ENCODE peak calls at places on chromosomes 3 and 15, in four cellular contexts. P, C, T and W are unnamed samples.

GRCh38 chr3:39780352-39780751 is 29.1 kb upstream of the MYRIP start:
- DNase-seq in C (no peak), P (no peak), T (no peak), W (no peak)

GRCh38 chr3:15512173-15512572 is 9.3 kb downstream of the COLQ start:
- DNase-seq in P (no peak), C (no peak), T (peak; percentile 53), W (peak; percentile 76)

GRCh38 chr3:116256843-116257485 is 188.3 kb downstream of the LSAMP start:
- DNase-seq in C (no peak), P (no peak), T (peak; percentile 60), W (no peak)

GRCh38 chr3:172046268-172046915 is 7.0 kb downstream of the FNDC3B start:
- DNase-seq in P (no peak), C (no peak), T (no peak), W (no peak)

GRCh38 chr3:46280105-46280797 is 38.0 kb downstream of the CCR3 start:
- DNase-seq in C (no peak), P (no peak), T (peak; percentile 42), W (no peak)

GRCh38 chr3:172208586-172209332 is 169.4 kb downstream of the FNDC3B start:
- DNase-seq in C (no peak), T (no peak), P (no peak), W (no peak)

GRCh38 chr3:140093742-140094141 is 158.8 kb downstream of the CLSTN2 start:
- DNase-seq in T (peak; percentile 68), P (no peak), C (peak; percentile 70), W (peak; percentile 54)

GRCh38 chr15:51024735-51025453 is 69.8 kb downstream of the TNFAIP8L3 start:
- DNase-seq in P (no peak), C (no peak), T (peak; percentile 32), W (no peak)

GRCh38 chr3:115533218-115533617 is 90.1 kb upstream of the GAP43 start:
- DNase-seq in P (no peak), C (no peak), T (no peak), W (peak; percentile 29)

GRCh38 chr3:101219842-101220560 is 100.4 kb downstream of the IMPG2 start:
- DNase-seq in P (no peak), C (no peak), T (no peak), W (no peak)

GRCh38 chr3:186083746-186084145 is 25.1 kb downstream of the ETV5 start:
- DNase-seq in C (no peak), P (no peak), T (peak; percentile 30), W (no peak)

GRCh38 chr3:51340311-51340829 is 44.7 kb upstream of the MANF start:
- DNase-seq in T (peak; percentile 97), C (peak; percentile 25), P (no peak), W (no peak)

GRCh38 chr15:87829651-87830050 is 426.9 kb downstream of the NTRK3 start:
- DNase-seq in C (no peak), T (peak; percentile 64), P (no peak), W (no peak)

GRCh38 chr3:148727242-148727641 is 29.5 kb downstream of the AGTR1 start:
- DNase-seq in T (no peak), C (no peak), P (peak; percentile 51), W (no peak)

GRCh38 chr3:182455011-182455410 is 338.3 kb upstream of the ATP11B start:
- DNase-seq in C (no peak), P (no peak), T (no peak), W (no peak)

GRCh38 chr3:155281892-155282291 is 11.6 kb downstream of the STRIT1 start:
- DNase-seq in P (no peak), C (no peak), T (peak; percentile 43), W (no peak)

GRCh38 chr15:57500979-57501576 is 90.6 kb upstream of the MYZAP start:
- DNase-seq in P (no peak), C (no peak), T (peak; percentile 37), W (no peak)

GRCh38 chr15:34055868-34056595 is 17.0 kb upstream of the AVEN start:
- DNase-seq in P (no peak), T (peak; percentile 97), C (no peak), W (no peak)

GRCh38 chr3:175704366-175705041 is 845.4 kb downstream of the NAALADL2 start:
- DNase-seq in C (no peak), T (no peak), P (no peak), W (no peak)

GRCh38 chr3:197339841-197340520 is 41.6 kb upstream of the DLG1 start:
- DNase-seq in C (no peak), T (peak; percentile 55), P (no peak), W (no peak)

GRCh38 chr3:185342458-185343169 is 20.3 kb upstream of the MAP3K13 start:
- DNase-seq in T (peak; percentile 16), C (no peak), P (no peak), W (no peak)

GRCh38 chr3:147404800-147405551 is 1.4 kb downstream of the ZIC4 start:
- DNase-seq in C (no peak), P (no peak), T (no peak), W (no peak)

DNA sequence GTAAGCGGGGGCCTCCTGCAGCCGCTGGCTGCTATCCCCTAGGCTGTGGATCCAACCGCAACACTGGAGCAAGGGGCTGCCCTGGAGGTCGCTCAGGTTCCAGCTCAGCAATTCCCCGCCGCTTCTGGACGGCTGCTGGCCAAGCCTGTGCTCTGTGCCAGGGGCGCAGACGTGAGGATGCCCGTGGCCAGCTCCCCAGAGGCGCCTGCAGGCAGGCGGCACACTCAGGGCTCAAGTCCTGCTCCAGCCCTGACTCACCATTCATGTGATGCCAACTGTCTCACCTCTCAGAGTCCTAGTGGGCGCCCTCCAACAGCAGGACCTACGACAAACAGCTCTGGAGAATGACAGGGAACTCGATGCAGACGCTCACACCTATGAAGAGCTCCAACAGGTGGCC is 31.6 kb downstream of the KLHL25 start:
- DNase-seq in C (no peak), P (no peak), T (no peak), W (peak; percentile 67)
- TF ChIP-seq CTCF in C (no peak), P (no peak), T (no peak), W (no peak)

DNA sequence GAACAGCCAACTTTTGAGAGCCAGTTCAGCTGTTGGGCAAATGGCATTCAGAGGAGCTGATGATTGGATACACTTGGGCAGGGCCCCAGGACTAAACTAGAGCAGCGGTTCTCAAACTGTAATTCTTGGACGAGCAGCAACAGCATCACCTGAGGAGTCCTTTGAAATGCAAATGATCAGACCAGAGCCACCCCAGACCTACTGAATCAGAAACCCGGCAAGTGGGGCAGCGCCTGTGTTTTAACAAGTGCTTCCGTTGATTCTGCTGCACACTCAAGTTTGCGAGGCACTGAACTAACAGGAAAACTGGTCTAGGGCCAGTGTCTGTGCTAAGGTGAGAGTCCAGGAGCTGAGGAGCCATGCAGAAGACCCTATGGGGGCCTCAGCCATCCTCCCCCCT is 239.7 kb downstream of the UACA start:
- DNase-seq in T (no peak), C (no peak), P (no peak), W (peak; percentile 9)
- TF ChIP-seq CTCF in T (no peak), C (no peak), P (no peak), W (no peak)

GRCh38 chr15:32131803-32132202 is 101.5 kb downstream of the CHRNA7 start:
- DNase-seq in C (no peak), P (no peak), T (no peak), W (no peak)

GRCh38 chr15:32130823-32131222 is 100.5 kb downstream of the CHRNA7 start:
- DNase-seq in C (no peak), T (no peak), P (no peak), W (no peak)

GRCh38 chr15:32132850-32133249 is 102.5 kb downstream of the CHRNA7 start:
- DNase-seq in P (no peak), C (no peak), T (no peak), W (no peak)

GRCh38 chr15:32134777-32135307 is 104.5 kb downstream of the CHRNA7 start:
- DNase-seq in C (no peak), T (no peak), P (no peak), W (no peak)

DNA sequence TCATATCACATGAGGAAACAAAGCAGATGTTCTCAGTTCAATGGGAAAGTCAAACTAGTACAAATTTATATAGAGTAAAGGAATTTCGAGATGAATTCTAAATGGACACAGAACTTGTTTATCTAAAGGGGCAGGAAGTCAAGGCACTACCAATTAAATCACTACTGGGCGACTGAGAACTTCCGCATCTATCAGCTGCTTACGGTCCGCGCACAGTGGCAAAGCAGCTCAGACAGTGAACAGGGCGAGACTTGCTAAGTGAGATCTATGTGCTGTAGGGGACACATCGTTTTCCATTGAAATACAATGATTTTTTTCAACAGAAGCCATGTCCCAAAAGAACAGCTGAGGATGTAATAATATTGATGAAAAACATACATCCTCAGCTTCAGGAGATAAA is 105.0 kb downstream of the CHRNA7 start:
- DNase-seq in T (no peak), C (no peak), P (no peak), W (no peak)
- TF ChIP-seq CTCF in T (no peak), C (no peak), P (no peak), W (no peak)

GRCh38 chr3:73664389-73664788 is 39.6 kb upstream of the PDZRN3 start:
- DNase-seq in T (peak; percentile 28), C (no peak), P (no peak), W (no peak)

GRCh38 chr3:73665317-73665716 is 40.6 kb upstream of the PDZRN3 start:
- DNase-seq in T (no peak), C (no peak), P (no peak), W (no peak)

GRCh38 chr3:73663495-73663894 is 38.8 kb upstream of the PDZRN3 start:
- DNase-seq in T (no peak), P (no peak), C (no peak), W (no peak)

GRCh38 chr3:73658227-73658626 is 33.5 kb upstream of the PDZRN3 start:
- DNase-seq in T (no peak), P (no peak), C (no peak), W (no peak)

GRCh38 chr3:73661262-73661661 is 36.5 kb upstream of the PDZRN3 start:
- DNase-seq in C (no peak), T (peak; percentile 74), P (no peak), W (no peak)
- TF ChIP-seq CTCF in C (no peak), T (no peak), P (no peak), W (no peak)

DNA sequence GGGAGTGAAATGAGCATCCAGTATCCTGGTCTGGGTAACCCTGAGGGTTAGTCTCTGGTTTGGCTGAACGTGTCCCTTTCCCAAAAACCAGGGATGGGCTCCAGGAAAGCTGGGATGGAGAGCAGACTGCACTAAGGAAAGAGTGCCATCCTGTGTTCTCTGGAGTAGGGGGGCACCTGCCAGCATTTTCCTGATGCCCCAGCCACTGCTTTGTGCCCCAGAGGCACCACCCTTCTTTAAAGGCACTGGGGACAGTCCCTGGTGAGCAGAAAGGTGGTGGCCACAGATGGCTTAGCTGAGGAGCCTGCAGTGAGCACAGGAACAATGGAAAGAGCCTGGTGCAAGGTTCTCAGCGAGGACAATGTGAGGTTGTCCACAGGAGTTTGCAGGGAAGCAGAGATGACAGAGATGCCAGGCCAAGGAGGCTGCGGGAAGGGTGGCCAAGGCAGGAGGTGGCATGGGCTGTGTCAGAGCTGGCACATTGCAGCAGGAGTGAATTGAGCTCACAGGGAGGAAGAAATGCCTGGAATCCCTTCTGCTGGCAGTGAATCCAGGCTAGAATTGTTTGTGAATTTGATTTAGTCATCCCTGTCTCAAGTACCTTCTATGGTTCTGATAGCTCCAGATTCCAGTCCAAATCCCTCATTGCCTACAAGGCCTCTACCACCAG is 39.9 kb downstream of the AMOTL2 start:
- DNase-seq in P (no peak), T (peak; percentile 88), C (no peak), W (peak; percentile 27)
- TF ChIP-seq CTCF in P (no peak), T (no peak), C (no peak), W (no peak)